ENCODE peak calls at places on chromosomes 12 and 14, in six cellular contexts. One of them, this sample, is unnamed.

GRCh38 chr14:83757896-83758295 is 1772.0 kb upstream of the FLRT2 start:
- DNase-seq in brain microvascular endothelial cell: peak
- DNase-seq in suprapubic skin: no peak
- DNase-seq in left lung: no peak
- DNase-seq in GM20000: no peak
- DNase-seq in PC-9: no peak
- DNase-seq in this sample: no peak

GRCh38 chr12:41220931-41221330 is 32.8 kb downstream of the PDZRN4 start:
- DNase-seq in suprapubic skin: no peak
- DNase-seq in GM20000: no peak
- DNase-seq in PC-9: no peak
- DNase-seq in left lung: no peak
- DNase-seq in brain microvascular endothelial cell: no peak
- DNase-seq in this sample: no peak

GRCh38 chr12:13454991-13455696 is 258.6 kb downstream of the EMP1 start:
- DNase-seq in suprapubic skin: no peak
- DNase-seq in brain microvascular endothelial cell: no peak
- DNase-seq in PC-9: no peak
- DNase-seq in left lung: no peak
- DNase-seq in GM20000: no peak
- DNase-seq in this sample: no peak

GRCh38 chr12:59812716-59813115 is 216.9 kb downstream of the SLC16A7 start:
- DNase-seq in brain microvascular endothelial cell: no peak
- DNase-seq in PC-9: no peak
- DNase-seq in suprapubic skin: no peak
- DNase-seq in GM20000: no peak
- DNase-seq in left lung: no peak
- DNase-seq in this sample: no peak

GRCh38 chr12:115910057-115910456 is 367.4 kb downstream of the MED13L start:
- DNase-seq in left lung: no peak
- DNase-seq in GM20000: no peak
- DNase-seq in suprapubic skin: no peak
- DNase-seq in PC-9: no peak
- DNase-seq in brain microvascular endothelial cell: no peak
- DNase-seq in this sample: no peak

GRCh38 chr12:4994622-4995021 is 49.1 kb upstream of the KCNA5 start:
- DNase-seq in suprapubic skin: no peak
- DNase-seq in GM20000: no peak
- DNase-seq in brain microvascular endothelial cell: no peak
- DNase-seq in PC-9: no peak
- DNase-seq in left lung: no peak
- DNase-seq in this sample: no peak

GRCh38 chr14:29310757-29311156 is 544.2 kb downstream of the FOXG1 start:
- DNase-seq in left lung: no peak
- DNase-seq in GM20000: no peak
- DNase-seq in brain microvascular endothelial cell: peak
- DNase-seq in suprapubic skin: no peak
- DNase-seq in PC-9: no peak
- DNase-seq in this sample: peak

GRCh38 chr12:111429760-111430417 is 24.2 kb downstream of the SH2B3 start:
- DNase-seq in GM20000: no peak
- DNase-seq in left lung: no peak
- DNase-seq in brain microvascular endothelial cell: no peak
- DNase-seq in PC-9: no peak
- DNase-seq in suprapubic skin: peak
- DNase-seq in this sample: no peak

GRCh38 chr12:85617307-85618091 is 218.7 kb downstream of the RASSF9 start:
- DNase-seq in GM20000: no peak
- DNase-seq in PC-9: no peak
- DNase-seq in suprapubic skin: no peak
- DNase-seq in brain microvascular endothelial cell: no peak
- DNase-seq in left lung: no peak
- DNase-seq in this sample: no peak

GRCh38 chr12:103930787-103931536 is 752 bp downstream of the HSP90B1 start:
- DNase-seq in GM20000: peak
- DNase-seq in PC-9: no peak
- DNase-seq in suprapubic skin: peak
- DNase-seq in brain microvascular endothelial cell: no peak
- DNase-seq in left lung: peak
- DNase-seq in this sample: peak

GRCh38 chr12:32877670-32878459 is 18.7 kb downstream of the PKP2 start:
- DNase-seq in GM20000: no peak
- DNase-seq in suprapubic skin: no peak
- DNase-seq in left lung: peak
- DNase-seq in brain microvascular endothelial cell: no peak
- DNase-seq in PC-9: no peak
- DNase-seq in this sample: no peak

GRCh38 chr12:15982471-15982870 is 71.3 kb downstream of the DERA start:
- DNase-seq in left lung: no peak
- DNase-seq in PC-9: no peak
- DNase-seq in brain microvascular endothelial cell: peak
- DNase-seq in suprapubic skin: no peak
- DNase-seq in GM20000: no peak
- DNase-seq in this sample: no peak

GRCh38 chr14:104580961-104581360 is 1.4 kb downstream of the C14orf180 start:
- DNase-seq in left lung: no peak
- DNase-seq in suprapubic skin: no peak
- DNase-seq in brain microvascular endothelial cell: no peak
- DNase-seq in PC-9: no peak
- DNase-seq in GM20000: no peak
- DNase-seq in this sample: no peak

GRCh38 chr14:87874676-87875075 is 118.3 kb downstream of the GALC start:
- DNase-seq in left lung: no peak
- DNase-seq in suprapubic skin: no peak
- DNase-seq in GM20000: no peak
- DNase-seq in PC-9: no peak
- DNase-seq in brain microvascular endothelial cell: no peak
- DNase-seq in this sample: peak

GRCh38 chr14:91801358-91801757 is 66.0 kb downstream of the TC2N start:
- DNase-seq in PC-9: no peak
- DNase-seq in brain microvascular endothelial cell: no peak
- DNase-seq in suprapubic skin: no peak
- DNase-seq in GM20000: no peak
- DNase-seq in left lung: no peak
- DNase-seq in this sample: no peak

GRCh38 chr12:125072496-125072895 is 7.3 kb downstream of the AACS start:
- DNase-seq in GM20000: no peak
- DNase-seq in PC-9: no peak
- DNase-seq in left lung: no peak
- DNase-seq in suprapubic skin: no peak
- DNase-seq in brain microvascular endothelial cell: no peak
- DNase-seq in this sample: no peak

GRCh38 chr12:53345486-53346195 is 9.5 kb upstream of the SP7 start:
- DNase-seq in PC-9: no peak
- DNase-seq in brain microvascular endothelial cell: peak
- DNase-seq in GM20000: peak
- DNase-seq in left lung: no peak
- DNase-seq in suprapubic skin: no peak
- DNase-seq in this sample: no peak

GRCh38 chr12:71683633-71684032 is 2.2 kb upstream of the TMEM19 start:
- DNase-seq in PC-9: no peak
- DNase-seq in brain microvascular endothelial cell: no peak
- DNase-seq in GM20000: no peak
- DNase-seq in suprapubic skin: no peak
- DNase-seq in left lung: no peak
- DNase-seq in this sample: no peak

GRCh38 chr12:104695453-104696148 is 238.9 kb downstream of the CHST11 start:
- DNase-seq in GM20000: peak
- DNase-seq in brain microvascular endothelial cell: peak
- DNase-seq in left lung: no peak
- DNase-seq in PC-9: no peak
- DNase-seq in suprapubic skin: no peak
- DNase-seq in this sample: peak

GRCh38 chr12:22083167-22083566 is 37.1 kb downstream of the CMAS start:
- DNase-seq in left lung: no peak
- DNase-seq in suprapubic skin: no peak
- DNase-seq in GM20000: peak
- DNase-seq in PC-9: peak
- DNase-seq in brain microvascular endothelial cell: peak
- DNase-seq in this sample: peak

GRCh38 chr14:70052990-70053389 is 135.8 kb downstream of the SLC8A3 start:
- DNase-seq in GM20000: peak
- DNase-seq in brain microvascular endothelial cell: peak
- DNase-seq in left lung: no peak
- DNase-seq in suprapubic skin: no peak
- DNase-seq in PC-9: peak
- DNase-seq in this sample: peak

GRCh38 chr14:68685419-68686211 is 107.3 kb downstream of the ZFP36L1 start:
- DNase-seq in left lung: no peak
- DNase-seq in GM20000: peak
- DNase-seq in suprapubic skin: peak
- DNase-seq in PC-9: peak
- DNase-seq in brain microvascular endothelial cell: peak
- DNase-seq in this sample: peak

GRCh38 chr12:93347054-93347786 is 30.5 kb upstream of the NUDT4 start:
- DNase-seq in GM20000: no peak
- DNase-seq in left lung: no peak
- DNase-seq in brain microvascular endothelial cell: no peak
- DNase-seq in PC-9: no peak
- DNase-seq in suprapubic skin: no peak
- DNase-seq in this sample: no peak

GRCh38 chr14:32013083-32013482 is 64.0 kb upstream of the ARHGAP5 start:
- DNase-seq in brain microvascular endothelial cell: no peak
- DNase-seq in left lung: no peak
- DNase-seq in GM20000: no peak
- DNase-seq in PC-9: no peak
- DNase-seq in suprapubic skin: no peak
- DNase-seq in this sample: no peak
- TF ChIP-seq CTCF in brain microvascular endothelial cell: peak
- TF ChIP-seq CTCF in left lung: no peak
- TF ChIP-seq CTCF in GM20000: no peak
- TF ChIP-seq CTCF in PC-9: no peak
- TF ChIP-seq CTCF in suprapubic skin: no peak
- TF ChIP-seq CTCF in this sample: no peak

DNA sequence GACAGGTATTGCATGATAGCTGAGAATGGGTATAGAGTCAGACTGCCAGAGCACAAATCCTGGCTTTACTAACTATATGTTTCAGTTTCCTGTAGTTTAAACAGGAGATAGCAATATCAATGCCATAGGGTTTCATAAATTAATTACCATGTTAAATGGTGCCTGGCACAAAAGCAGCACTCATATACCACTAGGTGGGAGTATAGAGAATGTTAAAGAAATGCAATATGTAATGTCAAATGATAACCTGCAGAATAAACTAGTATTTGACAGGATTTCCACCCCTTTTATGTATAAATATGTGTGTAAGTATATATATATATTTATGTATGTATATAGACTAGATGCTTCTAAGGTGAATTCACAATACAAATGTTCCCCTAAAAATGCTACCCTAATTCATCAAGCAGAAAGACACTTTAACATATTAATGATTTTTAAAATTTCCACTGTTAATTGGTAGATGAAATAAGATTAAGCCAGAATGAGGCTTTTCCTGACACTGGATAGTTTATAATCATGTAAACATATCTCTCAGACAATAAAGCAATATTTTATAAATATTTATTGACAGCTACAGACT is 8.6 kb downstream of the WDR89 start:
- DNase-seq in brain microvascular endothelial cell: no peak
- DNase-seq in left lung: no peak
- DNase-seq in PC-9: no peak
- DNase-seq in suprapubic skin: no peak
- DNase-seq in GM20000: peak
- DNase-seq in this sample: peak
- TF ChIP-seq CTCF in brain microvascular endothelial cell: peak
- TF ChIP-seq CTCF in left lung: peak
- TF ChIP-seq CTCF in PC-9: peak
- TF ChIP-seq CTCF in suprapubic skin: no peak
- TF ChIP-seq CTCF in GM20000: peak
- TF ChIP-seq CTCF in this sample: peak

DNA sequence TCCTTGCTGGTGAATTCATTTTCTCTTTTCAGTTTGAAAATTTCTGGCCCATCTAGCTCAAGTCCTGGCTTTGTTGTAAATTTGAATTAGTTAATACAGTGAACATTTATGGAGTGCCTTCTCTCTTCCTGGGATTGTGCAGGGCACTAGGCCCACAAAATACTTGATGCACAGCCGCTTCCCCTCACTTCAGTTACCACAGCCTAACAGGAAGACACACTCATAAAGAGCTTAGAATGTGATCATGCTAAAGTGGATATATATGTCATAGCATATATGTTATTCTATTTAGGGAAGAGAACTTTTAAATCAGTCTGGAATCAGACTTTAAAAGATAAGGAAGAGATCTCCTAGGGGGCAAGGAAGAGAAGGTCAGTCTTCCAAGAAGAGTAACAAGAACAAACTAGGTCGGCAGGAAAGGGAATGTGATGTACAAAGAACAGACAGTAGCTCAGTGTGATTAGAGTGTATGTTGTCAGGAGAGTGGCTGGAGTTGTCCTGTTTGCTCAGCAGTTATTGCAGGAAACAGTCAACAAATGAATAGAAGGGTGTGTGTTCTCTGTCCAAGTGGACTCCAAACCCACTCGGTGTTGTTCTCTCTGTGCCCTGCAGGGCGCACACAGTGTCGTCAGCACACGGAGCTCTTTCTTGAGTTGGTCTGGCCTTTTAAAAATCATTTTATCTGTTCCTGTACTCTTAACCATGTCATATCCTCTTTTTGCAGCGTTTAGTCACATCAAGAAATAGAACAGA is 74.4 kb downstream of the DAAM1 start:
- DNase-seq in suprapubic skin: no peak
- DNase-seq in left lung: no peak
- DNase-seq in PC-9: no peak
- DNase-seq in brain microvascular endothelial cell: no peak
- DNase-seq in GM20000: no peak
- DNase-seq in this sample: no peak
- TF ChIP-seq CTCF in suprapubic skin: peak
- TF ChIP-seq CTCF in left lung: peak
- TF ChIP-seq CTCF in PC-9: no peak
- TF ChIP-seq CTCF in brain microvascular endothelial cell: peak
- TF ChIP-seq CTCF in GM20000: no peak
- TF ChIP-seq CTCF in this sample: no peak

DNA sequence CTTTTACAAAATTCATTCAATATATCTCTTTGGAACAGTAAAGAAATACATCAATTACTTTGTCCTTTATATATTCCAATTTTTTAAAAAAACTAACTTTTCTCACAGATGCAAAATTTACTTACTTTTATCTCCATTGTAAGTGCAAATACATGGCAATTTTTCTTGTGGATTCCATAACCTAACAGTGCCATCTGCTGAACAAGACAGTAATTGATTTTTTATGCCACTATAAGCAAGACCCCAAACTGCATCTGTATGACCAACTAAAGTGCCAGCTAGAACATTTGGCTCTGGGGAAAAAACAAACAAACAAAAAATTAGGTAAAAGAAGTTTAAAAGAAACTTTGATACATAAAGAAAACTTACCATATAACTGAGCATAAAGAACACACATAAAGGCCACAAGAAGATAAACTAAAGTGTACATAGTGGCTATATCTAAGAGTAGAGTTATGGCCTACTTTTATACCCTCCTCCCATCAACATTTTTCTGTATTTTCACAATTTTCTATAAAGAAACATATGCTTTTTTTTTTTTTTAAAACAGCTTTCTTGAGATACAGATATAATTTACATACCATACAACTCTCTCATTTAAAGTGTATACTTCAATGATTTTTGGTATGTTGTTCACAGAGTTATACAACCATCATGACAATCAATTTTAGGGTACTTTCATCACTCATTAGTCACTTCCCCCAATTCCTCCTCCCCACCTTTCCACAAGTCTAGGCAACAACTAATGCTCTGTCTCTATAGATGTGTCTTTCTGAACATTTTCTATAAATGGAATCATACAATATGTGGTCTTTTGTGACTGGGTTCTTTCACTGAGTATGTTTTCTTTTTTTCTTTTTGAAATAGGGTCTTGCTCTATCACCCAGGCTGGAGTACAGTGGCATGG is 32.6 kb downstream of the COCH start:
- DNase-seq in left lung: no peak
- DNase-seq in brain microvascular endothelial cell: no peak
- DNase-seq in PC-9: no peak
- DNase-seq in GM20000: no peak
- DNase-seq in suprapubic skin: no peak
- DNase-seq in this sample: peak
- TF ChIP-seq CTCF in left lung: no peak
- TF ChIP-seq CTCF in brain microvascular endothelial cell: peak
- TF ChIP-seq CTCF in PC-9: peak
- TF ChIP-seq CTCF in GM20000: peak
- TF ChIP-seq CTCF in suprapubic skin: no peak
- TF ChIP-seq CTCF in this sample: peak